ENCODE peak calls at places on chromosomes 12 and 14, in five cellular contexts. W, U, V, N and B are unnamed samples.

GRCh38 chr14:103898711-103899110 is 29.5 kb upstream of the TDRD9 start:
- DNase-seq in W (no peak), N (no peak), V (no peak), U (no peak), B (no peak)

GRCh38 chr12:76450690-76451089 is 102.5 kb upstream of the BBS10 start:
- DNase-seq in W (no peak), V (no peak), N (no peak), U (no peak), B (no peak)

GRCh38 chr12:1572731-1573130 is 21.6 kb downstream of the FBXL14 start:
- DNase-seq in V (no peak), U (no peak), W (no peak), N (no peak), B (no peak)

GRCh38 chr12:10716704-10717315 is 6.3 kb downstream of the YBX3 start:
- DNase-seq in U (peak; percentile 88), N (no peak), W (peak; percentile 53), V (peak; percentile 92), B (peak; percentile 80)

GRCh38 chr14:91320266-91320665 is 75.8 kb upstream of the GPR68 start:
- DNase-seq in U (no peak), V (no peak), N (no peak), W (no peak), B (no peak)

GRCh38 chr12:109487181-109488050 is 10.0 kb downstream of the UBE3B start:
- DNase-seq in W (no peak), N (no peak), V (no peak), U (no peak), B (no peak)

GRCh38 chr12:45989857-45990467 is 412 bp downstream of the SCAF11 start:
- DNase-seq in W (peak; percentile 50), V (peak; percentile 63), N (peak; percentile 60), U (peak; percentile 64), B (peak; percentile 75)

GRCh38 chr12:132482771-132483170 is 7.2 kb upstream of the FBRSL1 start:
- DNase-seq in V (no peak), U (no peak), N (no peak), W (no peak), B (no peak)

GRCh38 chr12:108840605-108841328 is 16.6 kb downstream of the SSH1 start:
- DNase-seq in N (no peak), U (no peak), W (no peak), V (no peak), B (no peak)

GRCh38 chr12:91608562-91608961 is 425.9 kb upstream of the DCN start:
- DNase-seq in U (no peak), N (no peak), W (no peak), V (no peak), B (no peak)

GRCh38 chr12:88945041-88945732 is 364.9 kb upstream of the KITLG start:
- DNase-seq in V (no peak), N (no peak), U (no peak), W (no peak), B (no peak)

GRCh38 chr12:123265851-123266678 is 5.6 kb downstream of the CDK2AP1 start:
- DNase-seq in U (no peak), V (no peak), N (no peak), W (no peak), B (no peak)

GRCh38 chr12:5487076-5487475 is 55.2 kb downstream of the NTF3 start:
- DNase-seq in W (no peak), U (no peak), V (no peak), N (no peak), B (no peak)

GRCh38 chr14:21347201-21347600 is 36.6 kb downstream of the SUPT16H start:
- DNase-seq in N (no peak), U (no peak), V (no peak), W (peak; percentile 14), B (no peak)

GRCh38 chr12:28114488-28114887 is 75.8 kb upstream of the CCDC91 start:
- DNase-seq in N (no peak), W (no peak), U (no peak), V (no peak), B (no peak)

GRCh38 chr12:121955258-121956040 is 37.1 kb downstream of the CFAP251 start:
- DNase-seq in N (peak; percentile 41), V (no peak), U (no peak), W (peak; percentile 56), B (no peak)

GRCh38 chr12:53287741-53288216 is 7.6 kb upstream of the PFDN5 start:
- DNase-seq in V (peak; percentile 59), U (peak; percentile 63), W (peak; percentile 89), N (peak; percentile 72), B (peak; percentile 78)

GRCh38 chr14:100902295-100902694 is 1.2 kb downstream of the RTL1 start:
- DNase-seq in V (no peak), W (peak; percentile 71), U (no peak), N (peak; percentile 65), B (no peak)

GRCh38 chr14:29518335-29518734 is 409.3 kb downstream of the PRKD1 start:
- DNase-seq in U (no peak), W (no peak), N (no peak), V (no peak), B (no peak)

GRCh38 chr14:23694085-23694975 is 58.2 kb downstream of the DHRS2 start:
- DNase-seq in N (no peak), W (peak; percentile 75), V (no peak), U (no peak), B (no peak)

GRCh38 chr14:61956517-61956916 is 194.3 kb downstream of the SNAPC1 start:
- DNase-seq in W (no peak), V (no peak), N (no peak), U (no peak), B (no peak)

GRCh38 chr12:70052931-70053497 is 190.2 kb upstream of the CNOT2 start:
- DNase-seq in W (no peak), U (peak; percentile 20), V (peak; percentile 60), N (no peak), B (no peak)

GRCh38 chr12:104460041-104460757 is 3.5 kb downstream of the CHST11 start:
- DNase-seq in W (no peak), N (no peak), V (no peak), U (no peak), B (no peak)

GRCh38 chr12:117060236-117060926 is 38.8 kb downstream of the TESC start:
- DNase-seq in V (no peak), W (peak; percentile 36), U (no peak), N (no peak), B (no peak)

GRCh38 chr12:47946413-47947107 is 16.8 kb upstream of the TMEM106C start:
- DNase-seq in V (no peak), U (no peak), W (no peak), N (peak; percentile 34), B (no peak)

GRCh38 chr12:34016361-34016760 is 5.9 kb upstream of the ALG10 start:
- DNase-seq in N (peak; percentile 0), U (no peak), V (no peak), W (peak; percentile 41), B (no peak)
- TF ChIP-seq CTCF in N (no peak), U (no peak), V (no peak), W (peak; percentile 44), B (no peak)

GRCh38 chr14:22508662-22509035 is 80.4 kb downstream of the DAD1 start:
- DNase-seq in W (no peak), V (no peak), N (no peak), U (no peak), B (no peak)

GRCh38 chr14:22509751-22510300 is 79.2 kb downstream of the DAD1 start:
- DNase-seq in U (no peak), V (no peak), W (no peak), N (no peak), B (no peak)

GRCh38 chr14:22509036-22509709 is 79.9 kb downstream of the DAD1 start:
- DNase-seq in W (no peak), V (no peak), N (peak; percentile 25), U (no peak), B (no peak)

GRCh38 chr14:22512106-22512814 is 76.8 kb downstream of the DAD1 start:
- DNase-seq in W (no peak), U (no peak), N (no peak), V (no peak), B (no peak)

DNA sequence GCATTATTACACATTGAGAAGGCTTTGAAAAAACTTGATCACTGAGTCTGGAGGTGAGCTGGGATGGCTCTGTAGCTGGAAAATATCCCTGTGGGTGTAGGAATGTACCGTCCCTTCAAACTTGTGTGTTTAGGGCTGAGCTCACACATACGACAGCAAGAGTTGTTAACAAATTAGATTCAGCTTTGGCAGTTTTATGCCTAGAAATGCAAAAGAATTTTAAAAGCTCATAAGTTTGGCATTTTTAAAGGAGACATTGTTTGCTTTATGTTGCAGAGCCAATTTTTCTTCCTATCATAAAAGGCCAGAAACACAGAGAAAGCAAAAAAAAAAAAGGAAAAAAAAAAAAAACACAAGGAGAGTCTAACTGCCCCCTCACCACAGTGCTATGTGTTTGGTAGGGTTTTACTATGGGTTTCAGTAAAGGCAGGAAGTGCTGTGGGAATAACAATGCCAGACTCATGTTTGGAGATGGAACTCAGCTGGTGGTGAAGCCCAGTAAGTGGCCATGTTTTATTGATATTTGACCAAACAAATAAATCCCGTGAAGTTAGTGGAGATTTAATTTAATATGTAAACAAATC is 78.4 kb downstream of the DAD1 start:
- DNase-seq in W (no peak), N (no peak), U (no peak), V (no peak), B (no peak)
- H3K27ac ChIP-seq in W (no peak overlapping the region), N (no peak overlapping the region), U (no peak overlapping the region), V (no peak overlapping the region), B (no peak overlapping the region)

GRCh38 chr12:34336619-34337465 is 314.5 kb downstream of the ALG10 start:
- DNase-seq in W (no peak), V (no peak), U (no peak), N (peak; percentile 57), B (no peak)

GRCh38 chr12:34334538-34334937 is 312.2 kb downstream of the ALG10 start:
- DNase-seq in N (no peak), V (no peak), W (no peak), U (no peak), B (no peak)

GRCh38 chr12:34335819-34336262 is 313.5 kb downstream of the ALG10 start:
- DNase-seq in W (no peak), N (no peak), U (no peak), V (no peak), B (peak; percentile 27)

GRCh38 chr12:34333337-34333736 is 311.0 kb downstream of the ALG10 start:
- DNase-seq in W (no peak), U (no peak), N (no peak), V (no peak), B (no peak)

DNA sequence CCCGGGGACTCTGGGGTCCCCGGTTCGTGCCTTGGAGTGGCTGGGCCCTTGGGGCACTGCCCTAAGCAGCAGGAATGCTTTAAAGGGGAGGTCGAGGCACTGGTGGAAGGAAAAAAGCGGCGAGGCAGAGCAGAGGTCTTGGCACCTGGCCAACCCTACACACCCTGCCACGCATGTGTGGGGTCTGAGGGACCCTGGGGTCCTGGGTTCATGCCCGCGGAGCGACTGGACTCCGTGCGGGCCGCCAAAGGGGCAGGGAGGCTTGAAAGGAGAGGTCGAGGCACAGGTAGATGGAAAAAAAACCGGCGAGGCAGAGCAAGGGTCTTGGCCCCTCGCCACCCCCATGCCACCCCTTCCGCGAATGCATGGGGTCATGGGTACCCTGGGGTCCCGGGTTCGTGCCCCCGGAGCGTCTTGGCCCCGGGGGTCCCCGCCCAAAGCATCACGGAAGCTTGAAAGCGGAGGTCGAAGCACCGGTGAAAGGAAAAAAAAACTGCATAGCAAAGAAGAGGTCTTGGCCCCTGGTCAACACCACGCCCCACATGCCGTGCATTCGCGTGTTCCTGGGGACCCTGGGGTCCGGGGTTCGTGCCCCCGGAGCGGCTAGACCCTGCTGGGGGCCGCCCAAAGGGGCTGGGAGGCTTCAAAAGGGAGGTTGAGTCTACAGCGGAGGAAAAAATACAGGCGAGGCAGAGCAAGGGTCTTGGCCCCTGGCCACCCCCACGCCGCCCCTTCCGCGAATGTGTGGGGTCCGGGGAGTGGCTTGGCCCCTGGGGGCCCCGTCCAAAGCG is 312.9 kb downstream of the ALG10 start:
- DNase-seq in V (no peak), N (no peak), U (no peak), W (no peak), B (no peak)
- H3K4me3 ChIP-seq in V (no peak overlapping the region), N (no peak overlapping the region), U (no peak overlapping the region), W (no peak overlapping the region), B (no peak overlapping the region)

GRCh38 chr14:74618078-74618952 is 6.3 kb upstream of the LTBP2 start:
- DNase-seq in W (no peak), V (peak; percentile 64), N (no peak), U (no peak), B (peak; percentile 58)
- TF ChIP-seq CTCF in W (no peak), V (no peak), N (no peak), U (no peak), B (no peak)